ENCODE peak calls at places on chromosomes 16 and 17, in four cellular contexts. L is AG09309, S is neural crest cell, O is GM13977. I is an unnamed sample.
A peak's percentile ranks its signal among the peaks of the same experiment; 100 is the strongest.

GRCh38 chr17:35183332-35183731 is 10.9 kb downstream of the SLC35G3 start:
- DNase-seq in L (no peak), S (no peak), O (no peak), I (no peak)

GRCh38 chr16:83906690-83907089 is 7.8 kb downstream of the MLYCD start:
- DNase-seq in L (no peak), O (no peak), S (no peak), I (no peak)

GRCh38 chr17:81350320-81350686 is 45.0 kb upstream of the BAHCC1 start:
- DNase-seq in L (no peak), O (no peak), S (no peak), I (no peak)

GRCh38 chr16:49754495-49755290 is 101.2 kb downstream of the ZNF423 start:
- DNase-seq in L (no peak), O (no peak), S (no peak), I (no peak)

GRCh38 chr16:86069736-86070298 is 170.9 kb downstream of the IRF8 start:
- DNase-seq in S (no peak), O (no peak), L (no peak), I (no peak)

GRCh38 chr17:49112936-49113335 is 19.6 kb upstream of the B4GALNT2 start:
- DNase-seq in S (no peak), L (no peak), O (no peak), I (no peak)

GRCh38 chr17:15651583-15652110 is 32.1 kb upstream of the FBXW10B start:
- DNase-seq in S (peak; percentile 32), O (peak; percentile 34), L (peak; percentile 93), I (peak; percentile 59)

GRCh38 chr16:84729716-84730320 is 30.0 kb downstream of the USP10 start:
- DNase-seq in S (no peak), L (no peak), O (no peak), I (no peak)

GRCh38 chr17:15744885-15745284 is 12.8 kb downstream of the TBC1D26 start:
- DNase-seq in S (no peak), L (no peak), O (no peak), I (peak; percentile 13)

GRCh38 chr17:35254107-35254802 is 11.4 kb downstream of the SLFN5 start:
- DNase-seq in S (no peak), L (peak; percentile 89), O (no peak), I (no peak)

GRCh38 chr17:65099941-65100315 is 37.2 kb upstream of the RGS9 start:
- DNase-seq in S (no peak), O (peak; percentile 90), L (no peak), I (peak; percentile 84)

GRCh38 chr17:6757747-6758146 is 1.9 kb downstream of the XAF1 start:
- DNase-seq in O (no peak), S (no peak), L (no peak), I (no peak)

GRCh38 chr16:22189473-22190168 is 16.5 kb upstream of the EEF2K start:
- DNase-seq in L (no peak), S (no peak), O (no peak), I (peak; percentile 53)

GRCh38 chr16:74825941-74826340 is 51.3 kb upstream of the FA2H start:
- DNase-seq in L (no peak), O (no peak), S (no peak), I (no peak)

GRCh38 chr16:86709902-86710601 is 131.7 kb downstream of the FOXL1 start:
- DNase-seq in S (no peak), L (no peak), O (no peak), I (no peak)

GRCh38 chr17:72336026-72336803 is 215.4 kb downstream of the SOX9 start:
- DNase-seq in S (no peak), L (no peak), O (no peak), I (no peak)

GRCh38 chr16:10039220-10040096 is 142.8 kb downstream of the GRIN2A start:
- DNase-seq in O (peak; percentile 66), S (peak; percentile 16), L (no peak), I (peak; percentile 63)

GRCh38 chr16:48347191-48347860 is 37.9 kb downstream of the SIAH1 start:
- DNase-seq in S (no peak), O (no peak), L (no peak), I (no peak)

GRCh38 chr17:20908373-20909273 is 134.2 kb downstream of the USP22 start:
- DNase-seq in S (peak; percentile 85), L (peak; percentile 10), O (peak; percentile 90), I (peak; percentile 95)

GRCh38 chr17:28033972-28034714 is 8.3 kb upstream of the NLK start:
- DNase-seq in L (peak; percentile 54), O (no peak), S (no peak), I (no peak)

GRCh38 chr16:5709889-5710288 is 612.3 kb upstream of the EEF2KMT start:
- DNase-seq in O (no peak), S (peak; percentile 45), L (no peak), I (no peak)

GRCh38 chr17:50290074-50290702 is 15.9 kb downstream of the TMEM92 start:
- DNase-seq in S (no peak), O (peak; percentile 18), L (peak; percentile 99), I (no peak)

GRCh38 chr17:81804559-81805399 is 829 bp downstream of the GCGR start:
- DNase-seq in S (no peak), L (no peak), O (no peak), I (no peak)

GRCh38 chr17:76208120-76208519 is 32.2 kb downstream of the RNF157 start:
- DNase-seq in O (no peak), S (no peak), L (no peak), I (no peak)

GRCh38 chr17:81471804-81472456 is 40.7 kb downstream of the ACTG1 start:
- DNase-seq in S (no peak), O (no peak), L (peak; percentile 74), I (no peak)

GRCh38 chr16:72932677-72933335 is 115.1 kb downstream of the ZFHX3 start:
- DNase-seq in O (no peak), S (no peak), L (no peak), I (no peak)

DNA sequence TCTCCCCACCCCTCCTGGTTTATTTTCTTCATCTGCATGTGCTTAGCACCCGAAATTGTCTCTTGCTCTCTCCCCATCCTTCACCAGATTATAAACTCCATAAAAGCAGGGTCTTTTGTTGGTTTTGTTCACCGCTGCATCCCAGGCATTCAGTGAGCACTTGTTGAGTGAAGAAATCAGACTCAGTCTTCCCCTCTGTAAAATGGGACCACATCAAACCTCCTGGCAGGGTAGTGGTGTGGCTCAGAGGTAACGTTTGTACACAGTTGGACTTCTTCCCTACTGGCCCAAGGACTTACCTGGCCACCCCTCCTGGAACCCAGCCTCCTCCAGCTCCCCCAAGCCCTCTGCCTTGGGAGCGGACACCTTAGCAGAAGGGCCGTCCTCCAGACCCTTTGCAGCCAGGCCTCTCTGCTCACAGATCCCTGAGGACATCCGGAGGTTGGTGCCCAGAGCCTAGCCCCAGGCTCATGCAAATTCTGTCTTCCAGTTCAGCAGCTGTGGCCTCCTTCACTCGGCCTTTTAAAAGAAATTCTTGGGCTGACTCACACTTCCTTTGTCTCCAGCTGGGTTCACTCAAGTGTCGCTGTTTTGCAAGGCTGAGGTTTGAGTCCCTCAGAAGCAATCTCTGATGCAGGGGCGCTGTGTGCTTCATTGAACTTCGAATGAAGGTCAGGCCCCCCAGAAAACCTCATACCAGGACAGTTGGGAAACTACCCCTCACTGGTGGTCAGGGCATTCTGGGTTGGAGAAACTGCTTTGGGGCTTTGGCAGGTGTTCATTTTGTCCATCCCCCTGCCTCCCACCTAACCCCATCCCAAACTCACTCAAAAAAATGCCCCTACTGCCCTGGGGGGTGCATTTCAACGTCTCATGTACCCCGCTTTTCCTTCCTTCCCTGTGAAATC is 16.8 kb upstream of the RMI2 start:
- DNase-seq in S (peak; percentile 29), L (peak; percentile 80), O (peak; percentile 88), I (peak; percentile 86)
- TF ChIP-seq CTCF in S (no peak), L (no peak), O (no peak), I (no peak)

GRCh38 chr17:57906910-57907309 is 48.3 kb downstream of the CUEDC1 start:
- DNase-seq in O (no peak), L (no peak), S (peak; percentile 57), I (no peak)
- TF ChIP-seq CTCF in O (no peak), L (peak; percentile 27), S (no peak), I (no peak)

DNA sequence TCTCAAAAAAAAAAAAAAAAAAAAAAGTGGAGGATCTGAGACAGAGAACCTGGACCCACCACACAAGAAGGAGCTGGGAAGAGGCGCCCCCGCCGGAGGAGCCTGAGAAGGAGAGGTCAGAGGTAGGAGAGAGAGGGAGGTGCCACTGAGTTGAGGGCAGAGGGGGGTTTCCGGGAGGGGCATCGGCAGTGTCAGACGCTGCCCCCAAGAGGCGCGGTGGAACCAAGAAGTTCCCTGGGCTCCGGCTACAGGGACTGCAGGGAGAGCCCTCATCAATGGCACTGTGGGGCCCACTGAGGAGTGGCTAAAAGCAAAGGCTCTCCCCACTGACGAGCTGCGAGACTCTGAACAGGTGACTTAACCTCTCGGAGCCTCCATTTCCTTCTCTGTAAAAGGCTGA is 4.2 kb downstream of the CCDC42 start:
- DNase-seq in S (no peak), O (peak; percentile 37), L (no peak), I (no peak)
- TF ChIP-seq CTCF in S (no peak), O (no peak), L (no peak), I (no peak)

DNA sequence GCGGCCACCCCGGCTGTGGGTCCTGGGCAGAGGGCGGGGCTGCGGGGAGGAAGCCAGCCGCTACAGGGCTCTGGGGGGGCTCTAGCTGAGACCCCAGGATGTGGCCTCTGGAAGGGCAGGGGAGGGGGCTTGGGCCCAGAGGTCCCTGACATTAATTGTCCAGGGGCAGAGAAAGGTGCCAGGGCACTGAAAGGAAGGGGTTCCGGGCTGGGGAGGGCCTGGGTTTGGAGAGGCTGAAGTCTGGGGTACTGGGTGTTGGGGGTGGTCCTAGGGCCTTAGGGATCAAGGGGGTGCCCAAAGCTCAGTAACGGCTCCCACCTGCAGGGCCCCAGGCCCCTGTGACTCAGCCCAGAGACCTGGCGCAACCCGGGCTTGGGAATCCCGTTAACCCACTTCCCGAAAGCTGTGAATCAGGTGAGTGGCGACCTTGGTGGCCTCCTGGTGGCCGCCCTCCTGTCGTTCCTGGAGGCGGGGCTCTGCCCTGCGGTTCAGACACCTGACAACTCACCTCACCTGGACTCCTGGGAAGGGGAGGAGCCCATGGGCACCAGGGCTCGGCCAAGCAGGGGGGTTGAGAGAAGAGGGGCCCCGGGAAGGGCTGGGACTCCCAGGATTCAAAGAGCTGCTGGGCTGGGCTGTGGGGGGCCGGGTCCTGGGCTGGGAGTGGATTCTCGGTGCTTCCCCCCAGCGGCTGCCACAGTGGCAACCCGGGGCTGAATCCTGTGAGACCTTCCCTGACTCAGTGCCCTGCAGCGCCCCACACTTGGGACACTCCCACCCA is 465 bp upstream of the PRSS22 start:
- DNase-seq in S (no peak), L (no peak), O (no peak), I (peak; percentile 28)
- TF ChIP-seq CTCF in S (no peak), L (no peak), O (no peak), I (no peak)

GRCh38 chr17:42766124-42766523 is 5.1 kb downstream of the RAMP2 start:
- DNase-seq in S (no peak), O (no peak), L (no peak), I (no peak)
- TF ChIP-seq CTCF in S (no peak), O (no peak), L (no peak), I (no peak)

GRCh38 chr16:11058820-11059219 is 114.5 kb downstream of the CLEC16A start:
- DNase-seq in O (no peak), S (no peak), L (no peak), I (no peak)
- TF ChIP-seq CTCF in O (no peak), S (no peak), L (no peak), I (no peak)

GRCh38 chr16:89687092-89687940 is 827 bp downstream of the CDK10 start:
- DNase-seq in L (no peak), O (peak; percentile 70), S (no peak), I (peak; percentile 57)
- TF ChIP-seq CTCF in L (no peak), O (no peak), S (no peak), I (no peak)

DNA sequence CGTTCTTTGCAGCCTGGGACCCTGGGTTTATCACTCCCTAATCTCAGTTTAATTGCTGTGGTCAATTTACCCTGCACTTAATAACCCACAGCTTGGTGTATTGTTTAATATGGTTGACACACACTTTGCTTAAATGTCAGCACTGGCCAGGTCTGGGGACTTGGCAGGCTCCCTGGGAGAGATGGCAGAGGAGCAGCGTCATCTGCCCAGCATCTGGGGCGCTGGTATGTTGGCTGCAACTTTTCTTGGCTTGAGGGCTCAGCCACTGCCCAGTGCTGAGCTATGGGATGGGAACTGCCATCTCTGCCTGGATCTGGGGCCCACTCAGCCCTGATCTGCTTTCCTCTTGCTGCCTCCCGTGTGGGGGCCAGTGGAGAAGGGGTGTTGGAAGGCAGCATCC is 115.7 kb upstream of the IRX3 start:
- DNase-seq in S (no peak), L (peak; percentile 35), O (no peak), I (no peak)
- TF ChIP-seq CTCF in S (no peak), L (no peak), O (no peak), I (no peak)